ENCODE peak calls at places on chromosomes 5 and 9, in four cellular contexts. X is Caco-2, Z is EH, K is LoVo. L is an unnamed sample.
A peak's percentile ranks its signal among the peaks of the same experiment; 100 is the strongest.

GRCh38 chr5:150626853-150627276 is 13.6 kb upstream of the SYNPO start:
- DNase-seq in Z (no peak), K (no peak), X (no peak), L (no peak)

GRCh38 chr5:178467261-178468195 is 122.7 kb downstream of the COL23A1 start:
- DNase-seq in X (no peak), K (no peak), Z (peak; percentile 9), L (no peak)

GRCh38 chr9:14251146-14252071 is 62.5 kb downstream of the NFIB start:
- DNase-seq in K (peak; percentile 84), X (peak; percentile 76), Z (peak; percentile 13), L (peak; percentile 50)

GRCh38 chr5:177426566-177427210 is at the start of gene GRK6:
- DNase-seq in X (peak; percentile 41), Z (no peak), K (peak; percentile 24), L (no peak)

GRCh38 chr9:86721843-86722705 is 225.2 kb downstream of the GAS1 start:
- DNase-seq in K (no peak), X (no peak), Z (peak; percentile 94), L (no peak)

GRCh38 chr9:109052416-109052815 is 39.1 kb upstream of the CTNNAL1 start:
- DNase-seq in K (no peak), X (no peak), Z (peak; percentile 87), L (no peak)

GRCh38 chr9:129619787-129620668 is 873 bp downstream of the C9orf50 start:
- DNase-seq in K (no peak), Z (peak; percentile 51), X (no peak), L (no peak)

GRCh38 chr5:35136386-35136785 is 88.6 kb upstream of the AGXT2 start:
- DNase-seq in K (peak; percentile 81), Z (peak; percentile 97), X (no peak), L (no peak)

GRCh38 chr5:58497956-58498942 is 7.0 kb downstream of the GAPT start:
- DNase-seq in X (no peak), K (peak; percentile 43), Z (peak; percentile 44), L (peak; percentile 24)

GRCh38 chr5:115168829-115169391 is 798 bp downstream of the TRIM36 start:
- DNase-seq in X (no peak), K (peak; percentile 33), Z (no peak), L (no peak)

GRCh38 chr9:93507780-93508179 is 54.4 kb upstream of the FAM120AOS start:
- DNase-seq in X (no peak), K (no peak), Z (no peak), L (no peak)

GRCh38 chr5:67808340-67808739 is 407.2 kb upstream of the PIK3R1 start:
- DNase-seq in K (no peak), Z (no peak), X (no peak), L (no peak)

L was measured in HepG2.